ENCODE peak calls at places on chromosomes 6 and 20, in eight cellular contexts. One of them, this sample, is unnamed.

GRCh38 chr6:14734416-14735340 is 511.2 kb upstream of the JARID2 start:
- DNase-seq in GM12865: peak
- DNase-seq in PC-3: peak
- DNase-seq in neural crest cell: no peak
- DNase-seq in BE2C: no peak
- DNase-seq in thoracic aorta: no peak
- DNase-seq in Calu3: no peak
- DNase-seq in GM06990: peak
- DNase-seq in this sample: no peak

GRCh38 chr6:138517635-138518034 is 18.3 kb upstream of the NHSL1 start:
- DNase-seq in GM12865: peak
- DNase-seq in PC-3: peak
- DNase-seq in neural crest cell: no peak
- DNase-seq in BE2C: peak
- DNase-seq in thoracic aorta: no peak
- DNase-seq in Calu3: peak
- DNase-seq in GM06990: peak
- DNase-seq in this sample: no peak

GRCh38 chr6:79947191-79948173 is at the start of gene ELOVL4:
- DNase-seq in GM12865: peak
- DNase-seq in PC-3: peak
- DNase-seq in neural crest cell: peak
- DNase-seq in BE2C: peak
- DNase-seq in thoracic aorta: peak
- DNase-seq in Calu3: peak
- DNase-seq in GM06990: peak
- DNase-seq in this sample: peak

GRCh38 chr6:148969679-148970078 is 222.8 kb downstream of the UST start:
- DNase-seq in GM12865: no peak
- DNase-seq in PC-3: no peak
- DNase-seq in neural crest cell: no peak
- DNase-seq in BE2C: no peak
- DNase-seq in thoracic aorta: no peak
- DNase-seq in Calu3: no peak
- DNase-seq in GM06990: no peak
- DNase-seq in this sample: no peak

GRCh38 chr20:58019850-58020625 is 208.4 kb downstream of the ANKRD60 start:
- DNase-seq in GM12865: no peak
- DNase-seq in PC-3: no peak
- DNase-seq in neural crest cell: no peak
- DNase-seq in BE2C: no peak
- DNase-seq in thoracic aorta: no peak
- DNase-seq in Calu3: no peak
- DNase-seq in GM06990: no peak
- DNase-seq in this sample: no peak

GRCh38 chr6:17299222-17299621 is 18.1 kb downstream of the RBM24 start:
- DNase-seq in GM12865: no peak
- DNase-seq in PC-3: no peak
- DNase-seq in neural crest cell: no peak
- DNase-seq in BE2C: no peak
- DNase-seq in thoracic aorta: no peak
- DNase-seq in Calu3: no peak
- DNase-seq in GM06990: no peak
- DNase-seq in this sample: no peak

GRCh38 chr6:56984374-56984773 is 29.5 kb downstream of the BEND6 start:
- DNase-seq in GM12865: no peak
- DNase-seq in PC-3: no peak
- DNase-seq in neural crest cell: no peak
- DNase-seq in BE2C: no peak
- DNase-seq in thoracic aorta: no peak
- DNase-seq in Calu3: no peak
- DNase-seq in GM06990: no peak
- DNase-seq in this sample: no peak

GRCh38 chr20:3864518-3864917 is 17.9 kb downstream of the MAVS start:
- DNase-seq in GM12865: no peak
- DNase-seq in PC-3: no peak
- DNase-seq in neural crest cell: no peak
- DNase-seq in BE2C: no peak
- DNase-seq in thoracic aorta: no peak
- DNase-seq in Calu3: no peak
- DNase-seq in GM06990: no peak
- DNase-seq in this sample: no peak

GRCh38 chr6:146884728-146885127 is 286.0 kb downstream of the ADGB start:
- DNase-seq in GM12865: no peak
- DNase-seq in PC-3: no peak
- DNase-seq in neural crest cell: no peak
- DNase-seq in BE2C: no peak
- DNase-seq in thoracic aorta: no peak
- DNase-seq in Calu3: no peak
- DNase-seq in GM06990: no peak
- DNase-seq in this sample: no peak

GRCh38 chr20:32509639-32510066 is 75.5 kb downstream of the NOL4L start:
- DNase-seq in GM12865: no peak
- DNase-seq in PC-3: peak
- DNase-seq in neural crest cell: no peak
- DNase-seq in BE2C: no peak
- DNase-seq in thoracic aorta: no peak
- DNase-seq in Calu3: no peak
- DNase-seq in GM06990: no peak
- DNase-seq in this sample: no peak

GRCh38 chr20:2688041-2688591 is 4.5 kb upstream of the EBF4 start:
- DNase-seq in GM12865: peak
- DNase-seq in PC-3: peak
- DNase-seq in neural crest cell: peak
- DNase-seq in BE2C: peak
- DNase-seq in thoracic aorta: no peak
- DNase-seq in Calu3: no peak
- DNase-seq in GM06990: peak
- DNase-seq in this sample: peak

GRCh38 chr6:162889303-162889702 is 161.5 kb downstream of the PACRG start:
- DNase-seq in GM12865: no peak
- DNase-seq in PC-3: no peak
- DNase-seq in neural crest cell: no peak
- DNase-seq in BE2C: no peak
- DNase-seq in thoracic aorta: no peak
- DNase-seq in Calu3: no peak
- DNase-seq in GM06990: no peak
- DNase-seq in this sample: no peak

GRCh38 chr20:51372176-51372803 is 170.2 kb downstream of the NFATC2 start:
- DNase-seq in GM12865: peak
- DNase-seq in PC-3: peak
- DNase-seq in neural crest cell: peak
- DNase-seq in BE2C: peak
- DNase-seq in thoracic aorta: no peak
- DNase-seq in Calu3: peak
- DNase-seq in GM06990: peak
- DNase-seq in this sample: no peak

GRCh38 chr20:62496525-62497218 is 20.9 kb upstream of the GATA5 start:
- DNase-seq in GM12865: peak
- DNase-seq in PC-3: peak
- DNase-seq in neural crest cell: peak
- DNase-seq in BE2C: peak
- DNase-seq in thoracic aorta: no peak
- DNase-seq in Calu3: peak
- DNase-seq in GM06990: no peak
- DNase-seq in this sample: peak

GRCh38 chr6:18269253-18269652 is 4.9 kb upstream of the DEK start:
- DNase-seq in GM12865: peak
- DNase-seq in PC-3: peak
- DNase-seq in neural crest cell: no peak
- DNase-seq in BE2C: no peak
- DNase-seq in thoracic aorta: no peak
- DNase-seq in Calu3: no peak
- DNase-seq in GM06990: no peak
- DNase-seq in this sample: no peak

GRCh38 chr6:158793432-158793831 is 25.7 kb downstream of the EZR start:
- DNase-seq in GM12865: peak
- DNase-seq in PC-3: peak
- DNase-seq in neural crest cell: no peak
- DNase-seq in BE2C: no peak
- DNase-seq in thoracic aorta: no peak
- DNase-seq in Calu3: no peak
- DNase-seq in GM06990: no peak
- DNase-seq in this sample: no peak

GRCh38 chr6:76792394-76792793 is 670.9 kb downstream of the HTR1B start:
- DNase-seq in GM12865: no peak
- DNase-seq in PC-3: no peak
- DNase-seq in neural crest cell: no peak
- DNase-seq in BE2C: no peak
- DNase-seq in thoracic aorta: no peak
- DNase-seq in Calu3: no peak
- DNase-seq in GM06990: no peak
- DNase-seq in this sample: no peak

GRCh38 chr6:166752097-166752496 is 125.0 kb upstream of the RPS6KA2 start:
- DNase-seq in GM12865: no peak
- DNase-seq in PC-3: no peak
- DNase-seq in neural crest cell: no peak
- DNase-seq in BE2C: no peak
- DNase-seq in thoracic aorta: no peak
- DNase-seq in Calu3: no peak
- DNase-seq in GM06990: no peak
- DNase-seq in this sample: no peak

GRCh38 chr20:12270863-12271262 is 353.2 kb downstream of the BTBD3 start:
- DNase-seq in GM12865: no peak
- DNase-seq in PC-3: no peak
- DNase-seq in neural crest cell: no peak
- DNase-seq in BE2C: no peak
- DNase-seq in thoracic aorta: no peak
- DNase-seq in Calu3: no peak
- DNase-seq in GM06990: no peak
- DNase-seq in this sample: no peak

GRCh38 chr6:21348462-21349195 is 244.9 kb upstream of the SOX4 start:
- DNase-seq in GM12865: no peak
- DNase-seq in PC-3: peak
- DNase-seq in neural crest cell: no peak
- DNase-seq in BE2C: no peak
- DNase-seq in thoracic aorta: no peak
- DNase-seq in Calu3: peak
- DNase-seq in GM06990: no peak
- DNase-seq in this sample: no peak

GRCh38 chr6:70706491-70707123 is 38.9 kb downstream of the SMAP1 start:
- DNase-seq in GM12865: peak
- DNase-seq in PC-3: peak
- DNase-seq in neural crest cell: peak
- DNase-seq in BE2C: no peak
- DNase-seq in thoracic aorta: no peak
- DNase-seq in Calu3: peak
- DNase-seq in GM06990: no peak
- DNase-seq in this sample: no peak

GRCh38 chr6:165729307-165729936 is 66.4 kb upstream of the PDE10A start:
- DNase-seq in GM12865: peak
- DNase-seq in PC-3: peak
- DNase-seq in neural crest cell: peak
- DNase-seq in BE2C: peak
- DNase-seq in thoracic aorta: no peak
- DNase-seq in Calu3: peak
- DNase-seq in GM06990: no peak
- DNase-seq in this sample: no peak

GRCh38 chr6:36241728-36242127 is 28.1 kb upstream of the PNPLA1 start:
- DNase-seq in GM12865: peak
- DNase-seq in PC-3: no peak
- DNase-seq in neural crest cell: no peak
- DNase-seq in BE2C: no peak
- DNase-seq in thoracic aorta: no peak
- DNase-seq in Calu3: no peak
- DNase-seq in GM06990: peak
- DNase-seq in this sample: no peak

GRCh38 chr6:138323821-138324220 is 53.9 kb upstream of the SMIM28 start:
- DNase-seq in GM12865: no peak
- DNase-seq in PC-3: no peak
- DNase-seq in neural crest cell: no peak
- DNase-seq in BE2C: no peak
- DNase-seq in thoracic aorta: no peak
- DNase-seq in Calu3: no peak
- DNase-seq in GM06990: no peak
- DNase-seq in this sample: no peak

GRCh38 chr6:158536891-158537798 is 22.7 kb upstream of the TMEM181 start:
- DNase-seq in GM12865: no peak
- DNase-seq in PC-3: peak
- DNase-seq in neural crest cell: peak
- DNase-seq in BE2C: peak
- DNase-seq in thoracic aorta: no peak
- DNase-seq in Calu3: peak
- DNase-seq in GM06990: no peak
- DNase-seq in this sample: peak

GRCh38 chr6:142301421-142302391 is at the start of gene ADGRG6:
- DNase-seq in GM12865: peak
- DNase-seq in PC-3: peak
- DNase-seq in neural crest cell: peak
- DNase-seq in BE2C: no peak
- DNase-seq in thoracic aorta: no peak
- DNase-seq in Calu3: peak
- DNase-seq in GM06990: peak
- DNase-seq in this sample: no peak
- TF ChIP-seq CTCF in GM12865: no peak
- TF ChIP-seq CTCF in PC-3: peak
- TF ChIP-seq CTCF in neural crest cell: peak
- TF ChIP-seq CTCF in BE2C: no peak
- TF ChIP-seq CTCF in thoracic aorta: no peak
- TF ChIP-seq CTCF in Calu3: no peak
- TF ChIP-seq CTCF in GM06990: no peak
- TF ChIP-seq CTCF in this sample: peak

DNA sequence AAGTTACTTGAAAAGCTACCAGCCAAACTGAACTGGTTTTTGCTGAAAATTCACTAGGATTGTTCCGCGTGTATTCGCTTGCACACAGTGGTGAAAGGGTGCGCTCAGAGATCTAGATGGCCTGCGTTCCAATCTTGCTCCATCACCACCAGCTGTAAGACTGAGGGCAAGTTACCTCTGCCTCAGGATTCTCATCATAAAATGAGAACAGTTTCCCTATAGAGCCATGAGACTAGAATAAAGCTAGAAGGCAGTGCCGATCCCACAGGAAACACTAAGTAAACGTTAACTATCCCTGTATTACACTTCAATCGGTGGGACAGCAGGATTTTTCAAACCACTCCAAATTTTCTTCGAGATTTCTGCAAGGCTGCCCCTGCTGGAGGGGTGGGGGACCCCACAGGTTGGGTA is 838 bp downstream of the AHCY start:
- DNase-seq in GM12865: peak
- DNase-seq in PC-3: peak
- DNase-seq in neural crest cell: no peak
- DNase-seq in BE2C: no peak
- DNase-seq in thoracic aorta: no peak
- DNase-seq in Calu3: peak
- DNase-seq in GM06990: no peak
- DNase-seq in this sample: no peak
- TF ChIP-seq CTCF in GM12865: peak
- TF ChIP-seq CTCF in PC-3: no peak
- TF ChIP-seq CTCF in neural crest cell: peak
- TF ChIP-seq CTCF in BE2C: no peak
- TF ChIP-seq CTCF in thoracic aorta: no peak
- TF ChIP-seq CTCF in Calu3: peak
- TF ChIP-seq CTCF in GM06990: no peak
- TF ChIP-seq CTCF in this sample: no peak

GRCh38 chr6:107729098-107729497 is 95.0 kb downstream of the SCML4 start:
- DNase-seq in GM12865: no peak
- DNase-seq in PC-3: no peak
- DNase-seq in neural crest cell: no peak
- DNase-seq in BE2C: no peak
- DNase-seq in thoracic aorta: no peak
- DNase-seq in Calu3: peak
- DNase-seq in GM06990: no peak
- DNase-seq in this sample: no peak
- TF ChIP-seq CTCF in GM12865: no peak
- TF ChIP-seq CTCF in PC-3: peak
- TF ChIP-seq CTCF in neural crest cell: no peak
- TF ChIP-seq CTCF in BE2C: peak
- TF ChIP-seq CTCF in thoracic aorta: no peak
- TF ChIP-seq CTCF in Calu3: no peak
- TF ChIP-seq CTCF in GM06990: no peak
- TF ChIP-seq CTCF in this sample: peak

GRCh38 chr20:56626367-56627121 is 2.6 kb upstream of the TFAP2C start:
- DNase-seq in GM12865: no peak
- DNase-seq in PC-3: no peak
- DNase-seq in neural crest cell: peak
- DNase-seq in BE2C: peak
- DNase-seq in thoracic aorta: no peak
- DNase-seq in Calu3: peak
- DNase-seq in GM06990: peak
- DNase-seq in this sample: no peak
- TF ChIP-seq CTCF in GM12865: no peak
- TF ChIP-seq CTCF in PC-3: peak
- TF ChIP-seq CTCF in neural crest cell: peak
- TF ChIP-seq CTCF in BE2C: peak
- TF ChIP-seq CTCF in thoracic aorta: no peak
- TF ChIP-seq CTCF in Calu3: no peak
- TF ChIP-seq CTCF in GM06990: no peak
- TF ChIP-seq CTCF in this sample: peak

This sample was measured in D721Med.